ENCODE peak calls at places on chromosomes 3 and 15, in four cellular contexts. A, E, G and U are unnamed samples.
A peak's percentile ranks its signal among the peaks of the same experiment; 100 is the strongest.

GRCh38 chr3:157128771-157129671 is 30.9 kb downstream of the CCNL1 start:
- DNase-seq in E (no peak), G (no peak), A (peak; percentile 40), U (no peak)

GRCh38 chr3:134074790-134075567 is 45.3 kb upstream of the SLCO2A1 start:
- DNase-seq in G (peak; percentile 17), A (no peak), E (no peak), U (no peak)

GRCh38 chr3:125605771-125606170 is 10.5 kb upstream of the OSBPL11 start:
- DNase-seq in G (no peak), A (no peak), E (no peak), U (no peak)

GRCh38 chr3:134809412-134810051 is 14.5 kb downstream of the EPHB1 start:
- DNase-seq in E (no peak), A (no peak), G (no peak), U (no peak)

GRCh38 chr15:80210612-80211554 is 41.1 kb downstream of the CTXND1 start:
- DNase-seq in E (no peak), A (no peak), G (no peak), U (no peak)

GRCh38 chr3:13263770-13264467 is 156.2 kb downstream of the NUP210 start:
- DNase-seq in E (no peak), A (peak; percentile 91), G (no peak), U (no peak)

GRCh38 chr15:91921188-91921820 is 67.8 kb downstream of the SLCO3A1 start:
- DNase-seq in G (no peak), E (no peak), A (no peak), U (no peak)

GRCh38 chr15:84800365-84800806 is 16.8 kb upstream of the ALPK3 start:
- DNase-seq in A (no peak), E (no peak), G (no peak), U (no peak)

GRCh38 chr15:28954466-28955159 is 68.8 kb downstream of the APBA2 start:
- DNase-seq in A (no peak), G (peak; percentile 39), E (no peak), U (no peak)

GRCh38 chr3:155204851-155205250 is 88.6 kb downstream of the STRIT1 start:
- DNase-seq in G (no peak), A (no peak), E (no peak), U (no peak)

GRCh38 chr3:58722526-58722925 is 56.0 kb upstream of the FAM3D start:
- DNase-seq in E (no peak), A (no peak), G (no peak), U (no peak)

GRCh38 chr3:128426128-128426921 is 40.4 kb downstream of the DNAJB8 start:
- DNase-seq in E (no peak), A (peak; percentile 35), G (peak; percentile 90), U (no peak)

GRCh38 chr15:46131876-46132275 is 497.0 kb downstream of the SQOR start:
- DNase-seq in G (no peak), A (no peak), E (no peak), U (no peak)

GRCh38 chr15:22796079-22796478 is 9.6 kb downstream of the NIPA1 start:
- DNase-seq in A (no peak), E (no peak), G (no peak), U (no peak)

GRCh38 chr15:99446565-99447496 is 119.0 kb upstream of the MEF2A start:
- DNase-seq in G (peak; percentile 35), A (no peak), E (no peak), U (no peak)

GRCh38 chr3:122942937-122943827 is 84.4 kb downstream of the SEMA5B start:
- DNase-seq in E (no peak), A (peak; percentile 61), G (peak; percentile 96), U (peak; percentile 70)

GRCh38 chr3:72187131-72187530 is 402.2 kb upstream of the PROK2 start:
- DNase-seq in G (no peak), E (no peak), A (peak; percentile 62), U (no peak)

GRCh38 chr3:46923559-46924350 is 46.2 kb downstream of the PTH1R start:
- DNase-seq in E (no peak), A (peak; percentile 31), G (peak; percentile 75), U (no peak)

GRCh38 chr15:87219650-87220615 is 1036.6 kb downstream of the NTRK3 start:
- DNase-seq in E (no peak), A (no peak), G (no peak), U (no peak)

GRCh38 chr15:78103406-78104118 is 11.2 kb downstream of the SH2D7 start:
- DNase-seq in A (no peak), E (peak; percentile 67), G (no peak), U (no peak)

GRCh38 chr3:17009831-17010230 is 125.1 kb downstream of the PLCL2 start:
- DNase-seq in E (no peak), A (no peak), G (no peak), U (no peak)

GRCh38 chr3:110343376-110343775 is 728.2 kb upstream of the NECTIN3 start:
- DNase-seq in E (no peak), G (no peak), A (no peak), U (no peak)

GRCh38 chr3:4995500-4996053 is 16.3 kb downstream of the BHLHE40 start:
- DNase-seq in G (peak; percentile 23), A (no peak), E (no peak), U (no peak)

GRCh38 chr3:134628884-134629283 is 21.9 kb downstream of the KY start:
- DNase-seq in E (no peak), G (peak; percentile 8), A (no peak), U (no peak)

GRCh38 chr15:68677996-68678395 is 99.2 kb downstream of the CORO2B start:
- DNase-seq in G (no peak), A (no peak), E (no peak), U (no peak)

GRCh38 chr3:113560845-113561623 is 28.7 kb downstream of the SIDT1 start:
- DNase-seq in A (no peak), G (no peak), E (no peak), U (no peak)

GRCh38 chr15:28269097-28269496 is 52.9 kb downstream of the HERC2 start:
- DNase-seq in G (no peak), A (no peak), E (no peak), U (no peak)

GRCh38 chr15:29698030-29698701 is 124.1 kb downstream of the TJP1 start:
- DNase-seq in G (no peak), A (peak; percentile 61), E (no peak), U (no peak)

GRCh38 chr3:126668450-126669401 is 13.8 kb upstream of the TXNRD3 start:
- DNase-seq in G (peak; percentile 34), A (no peak), E (no peak), U (no peak)

GRCh38 chr15:60392986-60393811 is 4.6 kb downstream of the ANXA2 start:
- DNase-seq in A (peak; percentile 99), G (no peak), E (no peak), U (no peak)

GRCh38 chr15:60804986-60805949 is 326.3 kb upstream of the ICE2 start:
- DNase-seq in E (no peak), G (peak; percentile 70), A (no peak), U (no peak)

GRCh38 chr3:7977245-7978103 is 524.1 kb upstream of the LMCD1 start:
- DNase-seq in E (no peak), G (no peak), A (no peak), U (no peak)

GRCh38 chr3:196280689-196281463 is 6.7 kb downstream of the PCYT1A start:
- DNase-seq in E (no peak), A (no peak), G (no peak), U (no peak)

GRCh38 chr3:64889991-64890390 is 202.2 kb upstream of the ADAMTS9 start:
- DNase-seq in E (no peak), G (no peak), A (no peak), U (no peak)

GRCh38 chr3:171776411-171776810 is 33.9 kb downstream of the PLD1 start:
- DNase-seq in E (no peak), A (peak; percentile 36), G (no peak), U (no peak)
- TF ChIP-seq SUZ12 in E (no peak), A (no peak), G (no peak), U (no peak)

GRCh38 chr15:65375871-65376552 is 1.8 kb downstream of the IGDCC3 start:
- DNase-seq in E (no peak), G (no peak), A (no peak), U (no peak)
- H3K4me3 ChIP-seq in E (no peak overlapping the region), G (peak overlapping the region; percentile 77), A (peak overlapping the region; percentile 43), U (peak overlapping the region; percentile 0)

DNA sequence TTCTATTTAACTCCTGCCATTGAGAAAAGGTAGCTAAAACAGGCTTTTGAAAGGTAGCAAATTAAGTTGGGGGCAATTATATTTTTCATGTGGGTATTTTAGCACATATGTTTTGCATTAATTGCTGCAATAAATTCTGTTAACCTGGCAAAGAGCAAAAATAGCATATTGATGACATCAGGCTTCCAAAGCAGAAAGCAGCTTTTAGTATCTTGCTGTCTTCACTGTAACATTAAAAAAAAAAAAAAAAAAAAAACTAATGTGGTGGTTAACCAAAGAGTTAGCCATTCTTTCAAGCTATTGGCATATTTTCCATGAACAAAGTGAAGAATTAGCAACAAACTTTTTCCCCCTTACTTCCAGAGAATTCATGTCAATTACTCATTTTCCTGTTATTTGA is 9.1 kb downstream of the EPHA3 start:
- DNase-seq in E (no peak), G (no peak), A (no peak), U (no peak)
- TF ChIP-seq ZNF274 in E (no peak), G (no peak), A (no peak), U (no peak)

GRCh38 chr3:197520311-197521276 is 35.2 kb downstream of the BDH1 start:
- DNase-seq in E (no peak), G (peak; percentile 68), A (peak; percentile 96), U (no peak)
- TF ChIP-seq SUZ12 in E (no peak), G (no peak), A (no peak), U (no peak)

GRCh38 chr3:158258619-158259018 is 148.7 kb downstream of the RSRC1 start:
- DNase-seq in G (no peak), E (no peak), A (no peak), U (no peak)
- H3K4me3 ChIP-seq in G (no peak overlapping the region), E (no peak overlapping the region), A (no peak overlapping the region), U (no peak overlapping the region)